ENCODE peak calls at places on chromosomes 6 and 20, in seven cellular contexts. K is HepG2, D is HCT116, U is GM12878, E is H1, I is K562, N is SK-N-SH. O is an unnamed sample.

GRCh38 chr20:50506270-50506579 is 4.0 kb upstream of the PTPN1 start:
- DNase-seq in K (no peak), D (no peak), U (no peak), E (no peak), I (no peak), N (no peak), O (no peak)

GRCh38 chr6:142881290-142881689 is 63.7 kb downstream of the HIVEP2 start:
- DNase-seq in K (no peak), D (no peak), U (no peak), E (no peak), I (no peak), N (no peak), O (no peak)

GRCh38 chr6:108983151-108983550 is 111.5 kb downstream of the SESN1 start:
- DNase-seq in K (no peak), D (no peak), U (no peak), E (no peak), I (no peak), N (no peak), O (no peak)

GRCh38 chr6:168667428-168667805 is 226.4 kb downstream of the SMOC2 start:
- DNase-seq in K (no peak), D (no peak), U (no peak), E (no peak), I (no peak), N (no peak), O (no peak)

GRCh38 chr20:35251613-35251940 is 25.1 kb downstream of the MMP24 start:
- DNase-seq in K (no peak), D (no peak), U (no peak), E (no peak), I (no peak), N (no peak), O (no peak)

GRCh38 chr6:134480593-134480992 is 162.7 kb upstream of the SGK1 start:
- DNase-seq in K (no peak), D (no peak), U (no peak), E (no peak), I (no peak), N (no peak), O (no peak)

GRCh38 chr20:14478126-14478525 is 140.7 kb upstream of the FLRT3 start:
- DNase-seq in K (no peak), D (no peak), U (no peak), E (no peak), I (no peak), N (no peak), O (no peak)

GRCh38 chr6:34243131-34243771 is 5.6 kb downstream of the SMIM29 start:
- DNase-seq in K (no peak), D (no peak), U (no peak), E (no peak), I (no peak), N (no peak), O (no peak)

GRCh38 chr6:292506-293184 is 358 bp downstream of the DUSP22 start:
- DNase-seq in K (peak; percentile 51), D (no peak), U (peak; percentile 93), E (no peak), I (peak; percentile 82), N (no peak), O (peak; percentile 71)

GRCh38 chr6:75488026-75488425 is 5.6 kb downstream of the FILIP1 start:
- DNase-seq in K (no peak), D (no peak), U (no peak), E (no peak), I (no peak), N (no peak), O (no peak)

GRCh38 chr6:106715922-106716321 is 86.5 kb downstream of the QRSL1 start:
- DNase-seq in K (no peak), D (no peak), U (no peak), E (no peak), I (no peak), N (no peak), O (no peak)

GRCh38 chr6:3370361-3371221 is 86.3 kb downstream of the SLC22A23 start:
- DNase-seq in K (peak; percentile 91), D (no peak), U (no peak), E (no peak), I (no peak), N (no peak), O (no peak)

GRCh38 chr6:29791162-29791561 is 36.5 kb upstream of the HLA-G start:
- DNase-seq in K (no peak), D (no peak), U (no peak), E (no peak), I (no peak), N (no peak), O (no peak)

GRCh38 chr6:138115877-138116660 is 8.8 kb upstream of the PERP start:
- DNase-seq in K (peak; percentile 71), D (peak; percentile 58), U (peak; percentile 33), E (no peak), I (peak; percentile 69), N (peak; percentile 51), O (peak; percentile 14)

GRCh38 chr6:25942561-25943147 is 12.2 kb upstream of the SLC17A2 start:
- DNase-seq in K (peak; percentile 76), D (peak; percentile 48), U (no peak), E (no peak), I (no peak), N (peak; percentile 25), O (peak; percentile 76)

GRCh38 chr20:20946122-20946759 is 159.9 kb downstream of the LINC00237 start:
- DNase-seq in K (no peak), D (no peak), U (no peak), E (no peak), I (peak; percentile 70), N (no peak), O (no peak)

GRCh38 chr6:166566026-166567011 is 20.2 kb downstream of the RAMACL start:
- DNase-seq in K (no peak), D (no peak), U (no peak), E (no peak), I (no peak), N (no peak), O (no peak)

GRCh38 chr6:166565084-166565651 is 21.3 kb downstream of the RAMACL start:
- DNase-seq in K (no peak), D (no peak), U (no peak), E (no peak), I (no peak), N (no peak), O (no peak)

GRCh38 chr6:166569206-166569605 is 17.3 kb downstream of the RAMACL start:
- DNase-seq in K (no peak), D (no peak), U (no peak), E (no peak), I (no peak), N (no peak), O (no peak)

GRCh38 chr6:166567813-166568212 is 18.7 kb downstream of the RAMACL start:
- DNase-seq in K (no peak), D (no peak), U (no peak), E (no peak), I (no peak), N (no peak), O (no peak)

DNA sequence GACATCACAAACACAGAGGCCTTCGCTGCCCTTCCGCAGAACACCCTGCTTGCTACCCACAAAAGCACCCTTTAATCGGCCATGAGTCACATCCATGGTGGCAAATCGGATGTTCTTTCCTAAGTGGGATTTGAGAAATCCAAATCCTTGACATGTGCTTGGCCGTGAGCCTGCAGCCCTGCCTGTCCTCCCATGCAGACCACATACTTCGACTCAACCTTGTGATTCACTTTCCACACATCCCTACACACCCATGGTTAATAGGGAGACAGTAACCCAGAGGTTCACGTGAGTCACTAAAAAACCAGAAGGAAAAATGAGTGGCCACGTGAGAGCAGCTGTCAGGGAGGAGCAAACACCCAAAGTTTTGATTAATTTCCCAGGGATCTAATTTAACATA is 19.4 kb downstream of the RAMACL start:
- DNase-seq in K (no peak), D (no peak), U (no peak), E (no peak), I (no peak), N (no peak), O (no peak)
- TF ChIP-seq JUND in K (no peak), D (no peak), U (no peak), E (no peak), I (no peak), N (peak; percentile 73), O (no peak)

DNA sequence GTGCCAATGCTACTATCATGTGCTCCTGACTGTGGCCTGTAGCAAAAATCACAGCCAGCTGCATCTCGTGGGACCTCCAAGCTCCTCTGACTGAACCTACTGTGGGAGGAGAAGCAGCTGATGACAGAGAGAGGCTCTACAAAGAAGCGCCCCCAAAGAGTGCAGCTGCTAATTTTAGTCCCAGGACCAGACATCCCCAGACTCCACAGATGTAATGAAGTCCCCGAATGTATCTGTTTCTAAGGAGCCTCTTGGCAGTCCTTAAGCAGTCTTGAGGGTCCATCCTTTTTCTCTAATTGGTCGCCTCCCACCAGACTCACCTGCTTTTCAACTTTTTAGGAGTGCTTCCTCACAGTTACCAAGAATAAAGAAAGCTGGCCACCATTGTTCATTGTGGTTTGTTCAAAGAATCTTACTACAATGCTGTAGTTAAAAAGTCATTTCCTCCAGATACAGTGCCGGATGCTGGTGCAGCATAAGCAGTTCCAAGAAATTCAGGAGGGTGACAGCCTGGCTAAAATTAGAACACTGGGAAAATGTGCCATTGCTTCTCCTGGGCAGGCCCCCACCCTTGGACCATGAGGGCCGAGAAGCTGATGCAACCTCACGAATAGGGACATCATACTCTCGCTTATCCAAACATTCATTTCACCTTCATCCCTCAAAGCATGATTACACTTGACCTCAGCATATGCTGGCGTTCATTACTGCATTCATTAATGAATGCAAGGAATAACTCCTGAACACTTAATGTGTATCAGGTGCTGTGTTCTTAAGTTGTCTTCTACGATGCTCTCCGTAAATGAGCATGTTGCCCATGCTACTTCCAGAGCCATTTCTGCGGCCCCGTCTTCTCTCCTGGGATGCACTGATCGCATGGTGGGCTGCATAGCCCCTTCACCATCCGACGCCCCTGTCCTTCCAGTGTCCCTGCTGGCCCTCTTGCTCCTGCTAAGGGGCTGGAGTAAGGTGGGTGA is 66.4 kb downstream of the LY86 start:
- DNase-seq in K (no peak), D (no peak), U (no peak), E (no peak), I (no peak), N (no peak), O (no peak)
- TF ChIP-seq JUND in K (no peak), D (no peak), U (no peak), E (no peak), I (peak; percentile 79), N (no peak), O (no peak)

DNA sequence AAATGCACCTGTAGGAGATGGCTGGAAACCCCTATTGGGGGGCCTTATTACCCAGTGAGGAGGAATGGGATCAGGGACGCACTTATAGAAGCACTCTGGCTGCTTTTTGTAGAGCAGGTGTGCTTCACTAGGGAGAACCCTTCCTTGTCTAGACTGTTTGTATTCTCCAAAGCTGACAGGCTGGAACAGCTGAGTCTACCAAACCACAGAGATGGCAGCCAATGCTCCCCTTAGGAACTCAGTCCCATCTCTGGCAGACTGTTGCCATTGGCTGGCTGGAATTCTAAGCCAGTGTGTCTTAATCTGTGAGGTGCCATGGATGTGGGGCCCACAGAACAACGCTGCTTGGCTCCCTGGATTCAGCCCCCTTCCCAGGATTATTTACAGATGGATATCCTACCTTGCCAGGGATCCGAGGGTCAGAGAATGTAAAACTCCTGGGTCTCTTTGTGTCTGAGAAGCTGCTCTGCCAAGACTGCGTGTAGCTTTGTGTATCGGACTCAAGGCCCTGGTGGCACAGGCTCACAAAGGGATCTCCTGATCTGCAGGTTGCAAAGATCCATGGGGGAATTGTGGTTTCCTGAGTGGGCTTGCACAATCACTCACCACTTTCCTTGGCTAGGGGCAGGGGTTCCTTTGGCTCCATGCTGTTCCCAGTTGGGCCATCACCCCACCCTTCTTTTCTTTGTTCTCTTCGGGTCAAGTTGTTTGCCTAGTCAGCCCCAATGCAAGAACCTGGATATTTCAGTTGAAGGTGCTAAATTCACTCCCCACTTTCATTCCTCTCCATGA is 26.1 kb downstream of the C6orf52 start:
- DNase-seq in K (no peak), D (no peak), U (no peak), E (no peak), I (no peak), N (no peak), O (no peak)
- TF ChIP-seq JUND in K (no peak), D (no peak), U (no peak), E (no peak), I (no peak), N (no peak), O (no peak)

GRCh38 chr6:85344996-85345395 is 104.9 kb upstream of the NT5E start:
- DNase-seq in K (no peak), D (no peak), U (no peak), E (no peak), I (no peak), N (no peak), O (peak; percentile 83)
- TF ChIP-seq JUND in K (no peak), D (no peak), U (no peak), E (no peak), I (no peak), N (no peak), O (no peak)